ENCODE peak calls at places on chromosome 5, in eight cellular contexts. One of them, this sample, is unnamed. For H3K4me1 and H3K9me3, the result is how much of the 10 kb centered on the place peaks cover.

GRCh38 chr5:36741138-36741537 is 134.7 kb downstream of the SLC1A3 start:
- DNase-seq in aorta: no peak
- DNase-seq in body of pancreas: peak
- DNase-seq in heart right ventricle: no peak
- DNase-seq in HAP-1: no peak
- DNase-seq in IMR-90: peak
- DNase-seq in SK-N-SH: no peak
- DNase-seq in gastrocnemius medialis: no peak
- DNase-seq in this sample: no peak

GRCh38 chr5:111742595-111742994 is 14.4 kb downstream of the NREP start:
- DNase-seq in gastrocnemius medialis: peak
- DNase-seq in SK-N-SH: no peak
- DNase-seq in HAP-1: peak
- DNase-seq in body of pancreas: peak
- DNase-seq in heart right ventricle: no peak
- DNase-seq in aorta: no peak
- DNase-seq in IMR-90: peak
- DNase-seq in this sample: no peak

GRCh38 chr5:62395210-62395950 is 8.3 kb downstream of the DIMT1 start:
- DNase-seq in gastrocnemius medialis: no peak
- DNase-seq in aorta: no peak
- DNase-seq in body of pancreas: no peak
- DNase-seq in heart right ventricle: no peak
- DNase-seq in SK-N-SH: no peak
- DNase-seq in IMR-90: peak
- DNase-seq in HAP-1: no peak
- DNase-seq in this sample: no peak

GRCh38 chr5:60724126-60724525 is 24.2 kb upstream of the DEPDC1B start:
- DNase-seq in heart right ventricle: no peak
- DNase-seq in gastrocnemius medialis: no peak
- DNase-seq in HAP-1: peak
- DNase-seq in body of pancreas: no peak
- DNase-seq in SK-N-SH: no peak
- DNase-seq in IMR-90: no peak
- DNase-seq in aorta: no peak
- DNase-seq in this sample: no peak

GRCh38 chr5:95113489-95113888 is 171.4 kb downstream of the MCTP1 start:
- DNase-seq in aorta: no peak
- DNase-seq in gastrocnemius medialis: no peak
- DNase-seq in body of pancreas: no peak
- DNase-seq in HAP-1: no peak
- DNase-seq in IMR-90: peak
- DNase-seq in SK-N-SH: no peak
- DNase-seq in heart right ventricle: no peak
- DNase-seq in this sample: no peak

GRCh38 chr5:123359866-123360569 is 63.2 kb downstream of the CEP120 start:
- DNase-seq in SK-N-SH: no peak
- DNase-seq in heart right ventricle: no peak
- DNase-seq in HAP-1: peak
- DNase-seq in gastrocnemius medialis: no peak
- DNase-seq in body of pancreas: no peak
- DNase-seq in IMR-90: no peak
- DNase-seq in aorta: no peak
- DNase-seq in this sample: no peak

GRCh38 chr5:145887976-145888574 is 15.3 kb upstream of the GRXCR2 start:
- DNase-seq in heart right ventricle: no peak
- DNase-seq in IMR-90: peak
- DNase-seq in SK-N-SH: peak
- DNase-seq in aorta: no peak
- DNase-seq in gastrocnemius medialis: no peak
- DNase-seq in HAP-1: peak
- DNase-seq in body of pancreas: peak
- DNase-seq in this sample: no peak

GRCh38 chr5:139650689-139651501 is 2.7 kb downstream of the CXXC5 start:
- DNase-seq in HAP-1: no peak
- DNase-seq in IMR-90: no peak
- DNase-seq in heart right ventricle: peak
- DNase-seq in body of pancreas: peak
- DNase-seq in aorta: peak
- DNase-seq in SK-N-SH: peak
- DNase-seq in gastrocnemius medialis: peak
- DNase-seq in this sample: peak

GRCh38 chr5:107555425-107556090 is 115.2 kb downstream of the EFNA5 start:
- DNase-seq in aorta: no peak
- DNase-seq in SK-N-SH: no peak
- DNase-seq in heart right ventricle: no peak
- DNase-seq in HAP-1: no peak
- DNase-seq in body of pancreas: no peak
- DNase-seq in gastrocnemius medialis: no peak
- DNase-seq in IMR-90: peak
- DNase-seq in this sample: no peak

GRCh38 chr5:123487298-123487697 is 24.7 kb upstream of the CSNK1G3 start:
- DNase-seq in body of pancreas: peak
- DNase-seq in heart right ventricle: no peak
- DNase-seq in SK-N-SH: no peak
- DNase-seq in HAP-1: no peak
- DNase-seq in aorta: no peak
- DNase-seq in IMR-90: peak
- DNase-seq in gastrocnemius medialis: no peak
- DNase-seq in this sample: no peak

GRCh38 chr5:54867310-54867944 is 118.0 kb downstream of the ESM1 start:
- DNase-seq in gastrocnemius medialis: no peak
- DNase-seq in body of pancreas: no peak
- DNase-seq in HAP-1: no peak
- DNase-seq in SK-N-SH: peak
- DNase-seq in aorta: no peak
- DNase-seq in IMR-90: peak
- DNase-seq in heart right ventricle: no peak
- DNase-seq in this sample: no peak

GRCh38 chr5:78534148-78535009 is 114.2 kb downstream of the LHFPL2 start:
- DNase-seq in SK-N-SH: no peak
- DNase-seq in aorta: peak
- DNase-seq in body of pancreas: peak
- DNase-seq in heart right ventricle: peak
- DNase-seq in HAP-1: no peak
- DNase-seq in IMR-90: peak
- DNase-seq in gastrocnemius medialis: peak
- DNase-seq in this sample: no peak

GRCh38 chr5:169626779-169627178 is 10.3 kb upstream of the DOCK2 start:
- DNase-seq in heart right ventricle: no peak
- DNase-seq in HAP-1: no peak
- DNase-seq in aorta: no peak
- DNase-seq in gastrocnemius medialis: no peak
- DNase-seq in IMR-90: peak
- DNase-seq in body of pancreas: no peak
- DNase-seq in SK-N-SH: no peak
- DNase-seq in this sample: no peak

GRCh38 chr5:145946112-145946861 is 9.9 kb downstream of the SH3RF2 start:
- DNase-seq in aorta: no peak
- DNase-seq in body of pancreas: no peak
- DNase-seq in HAP-1: no peak
- DNase-seq in SK-N-SH: peak
- DNase-seq in gastrocnemius medialis: peak
- DNase-seq in heart right ventricle: peak
- DNase-seq in IMR-90: peak
- DNase-seq in this sample: no peak

GRCh38 chr5:54909911-54910870 is 75.2 kb downstream of the ESM1 start:
- DNase-seq in aorta: no peak
- DNase-seq in body of pancreas: no peak
- DNase-seq in gastrocnemius medialis: no peak
- DNase-seq in heart right ventricle: no peak
- DNase-seq in IMR-90: peak
- DNase-seq in SK-N-SH: no peak
- DNase-seq in HAP-1: no peak
- DNase-seq in this sample: no peak

GRCh38 chr5:1057485-1057825 is 48.9 kb downstream of the NKD2 start:
- DNase-seq in body of pancreas: no peak
- DNase-seq in IMR-90: no peak
- DNase-seq in aorta: peak
- DNase-seq in SK-N-SH: peak
- DNase-seq in heart right ventricle: no peak
- DNase-seq in gastrocnemius medialis: no peak
- DNase-seq in HAP-1: no peak
- DNase-seq in this sample: no peak

GRCh38 chr5:168364738-168365550 is 73.5 kb downstream of the WWC1 start:
- DNase-seq in body of pancreas: peak
- DNase-seq in aorta: no peak
- DNase-seq in HAP-1: no peak
- DNase-seq in gastrocnemius medialis: no peak
- DNase-seq in heart right ventricle: no peak
- DNase-seq in IMR-90: peak
- DNase-seq in SK-N-SH: no peak
- DNase-seq in this sample: no peak

GRCh38 chr5:176915906-176916305 is 16.8 kb upstream of the HK3 start:
- DNase-seq in IMR-90: no peak
- DNase-seq in HAP-1: no peak
- DNase-seq in heart right ventricle: no peak
- DNase-seq in gastrocnemius medialis: no peak
- DNase-seq in aorta: no peak
- DNase-seq in SK-N-SH: no peak
- DNase-seq in body of pancreas: no peak
- DNase-seq in this sample: no peak

GRCh38 chr5:176775409-176775808 is 35.0 kb upstream of the UNC5A start:
- DNase-seq in SK-N-SH: no peak
- DNase-seq in heart right ventricle: no peak
- DNase-seq in aorta: no peak
- DNase-seq in gastrocnemius medialis: no peak
- DNase-seq in body of pancreas: no peak
- DNase-seq in HAP-1: no peak
- DNase-seq in IMR-90: no peak
- DNase-seq in this sample: no peak

GRCh38 chr5:132839426-132840301 is 9.2 kb upstream of the SHROOM1 start:
- DNase-seq in IMR-90: peak
- DNase-seq in gastrocnemius medialis: no peak
- DNase-seq in aorta: no peak
- DNase-seq in HAP-1: no peak
- DNase-seq in heart right ventricle: no peak
- DNase-seq in body of pancreas: no peak
- DNase-seq in SK-N-SH: no peak
- DNase-seq in this sample: no peak

GRCh38 chr5:90590170-90590569 is 31.6 kb downstream of the ADGRV1 start:
- DNase-seq in SK-N-SH: no peak
- DNase-seq in gastrocnemius medialis: no peak
- DNase-seq in aorta: no peak
- DNase-seq in body of pancreas: no peak
- DNase-seq in IMR-90: no peak
- DNase-seq in HAP-1: no peak
- DNase-seq in heart right ventricle: no peak
- DNase-seq in this sample: no peak

GRCh38 chr5:124544366-124545055 is 201.9 kb downstream of the ZNF608 start:
- DNase-seq in IMR-90: peak
- DNase-seq in aorta: no peak
- DNase-seq in HAP-1: no peak
- DNase-seq in SK-N-SH: no peak
- DNase-seq in gastrocnemius medialis: peak
- DNase-seq in heart right ventricle: no peak
- DNase-seq in body of pancreas: no peak
- DNase-seq in this sample: no peak

GRCh38 chr5:178163772-178164735 is 10.4 kb upstream of the NHP2 start:
- DNase-seq in gastrocnemius medialis: peak
- DNase-seq in SK-N-SH: peak
- DNase-seq in body of pancreas: peak
- DNase-seq in aorta: peak
- DNase-seq in IMR-90: peak
- DNase-seq in HAP-1: peak
- DNase-seq in heart right ventricle: peak
- DNase-seq in this sample: peak

DNA sequence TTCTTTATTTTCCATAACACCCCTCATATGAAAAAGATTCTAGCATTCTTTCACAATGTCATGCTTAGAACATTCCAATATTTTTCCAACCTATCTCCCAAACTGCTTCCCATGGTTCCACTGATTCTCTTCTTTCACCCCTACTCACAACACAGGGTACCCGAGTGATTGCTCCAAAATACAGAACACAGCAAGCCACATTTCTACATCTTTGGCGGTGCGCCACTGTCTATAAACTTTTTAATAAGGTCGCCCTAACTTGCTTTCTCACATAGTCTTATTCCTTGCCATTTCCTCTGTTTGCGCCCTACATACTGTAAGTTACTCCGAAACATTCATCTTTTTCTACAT is 517.1 kb downstream of the RAB3C start:
- DNase-seq in HAP-1: no peak
- DNase-seq in IMR-90: no peak
- DNase-seq in heart right ventricle: no peak
- DNase-seq in body of pancreas: no peak
- DNase-seq in gastrocnemius medialis: no peak
- DNase-seq in SK-N-SH: no peak
- DNase-seq in aorta: no peak
- DNase-seq in this sample: no peak
- H3K4me1 ChIP-seq in HAP-1: under half
- H3K4me1 ChIP-seq in IMR-90: under half
- H3K4me1 ChIP-seq in heart right ventricle: under half
- H3K4me1 ChIP-seq in body of pancreas: under half
- H3K4me1 ChIP-seq in gastrocnemius medialis: under half
- H3K4me1 ChIP-seq in SK-N-SH: under half
- H3K4me1 ChIP-seq in aorta: under half
- H3K4me1 ChIP-seq in this sample: under half

GRCh38 chr5:23484094-23484493 is 23.3 kb upstream of the PRDM9 start:
- DNase-seq in gastrocnemius medialis: no peak
- DNase-seq in body of pancreas: no peak
- DNase-seq in HAP-1: no peak
- DNase-seq in aorta: no peak
- DNase-seq in SK-N-SH: no peak
- DNase-seq in IMR-90: no peak
- DNase-seq in heart right ventricle: no peak
- DNase-seq in this sample: no peak
- H3K9me3 ChIP-seq in gastrocnemius medialis: under half
- H3K9me3 ChIP-seq in body of pancreas: under half
- H3K9me3 ChIP-seq in HAP-1: under half
- H3K9me3 ChIP-seq in aorta: under half
- H3K9me3 ChIP-seq in SK-N-SH: under half
- H3K9me3 ChIP-seq in IMR-90: under half
- H3K9me3 ChIP-seq in heart right ventricle: under half
- H3K9me3 ChIP-seq in this sample: under half

GRCh38 chr5:173778784-173779304 is 109.3 kb upstream of the CPEB4 start:
- DNase-seq in HAP-1: no peak
- DNase-seq in SK-N-SH: no peak
- DNase-seq in heart right ventricle: no peak
- DNase-seq in IMR-90: peak
- DNase-seq in gastrocnemius medialis: no peak
- DNase-seq in body of pancreas: peak
- DNase-seq in aorta: no peak
- DNase-seq in this sample: no peak
- H3K4me1 ChIP-seq in HAP-1: under half
- H3K4me1 ChIP-seq in SK-N-SH: under half
- H3K4me1 ChIP-seq in heart right ventricle: half or more
- H3K4me1 ChIP-seq in IMR-90: under half
- H3K4me1 ChIP-seq in gastrocnemius medialis: under half
- H3K4me1 ChIP-seq in body of pancreas: under half
- H3K4me1 ChIP-seq in aorta: under half
- H3K4me1 ChIP-seq in this sample: under half

DNA sequence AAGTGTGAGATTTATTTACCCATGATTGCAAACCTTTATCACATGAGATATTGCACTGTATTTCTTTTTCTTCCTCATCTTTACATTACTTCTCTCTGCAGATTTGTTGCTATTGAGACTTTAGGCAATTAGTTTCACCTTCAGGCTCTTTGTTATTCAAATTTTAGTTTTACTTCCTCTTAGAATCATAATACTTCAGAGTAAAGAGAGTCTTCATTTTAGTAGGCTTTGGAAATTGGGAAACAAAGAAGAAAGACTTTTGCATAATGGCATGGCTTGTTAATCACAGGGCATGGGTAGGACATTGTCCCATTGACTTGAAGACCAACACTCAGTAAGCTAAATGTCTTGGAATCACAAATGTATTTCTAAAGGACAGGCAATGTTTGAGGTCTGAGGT is 1.2 kb upstream of the PCDHGA5 start:
- DNase-seq in gastrocnemius medialis: no peak
- DNase-seq in body of pancreas: no peak
- DNase-seq in HAP-1: no peak
- DNase-seq in heart right ventricle: no peak
- DNase-seq in aorta: no peak
- DNase-seq in SK-N-SH: no peak
- DNase-seq in IMR-90: no peak
- DNase-seq in this sample: no peak
- H3K9me3 ChIP-seq in gastrocnemius medialis: under half
- H3K9me3 ChIP-seq in body of pancreas: under half
- H3K9me3 ChIP-seq in HAP-1: under half
- H3K9me3 ChIP-seq in heart right ventricle: under half
- H3K9me3 ChIP-seq in aorta: under half
- H3K9me3 ChIP-seq in SK-N-SH: under half
- H3K9me3 ChIP-seq in IMR-90: half or more
- H3K9me3 ChIP-seq in this sample: under half